ENCODE peak calls at places on chromosomes 6 and 20, in six cellular contexts. B is sigmoid colon, P is stomach, J is suprapubic skin, A is HepG2, L is SK-N-SH. F is an unnamed sample.
A peak's percentile ranks its signal among the peaks of the same experiment; 100 is the strongest.

GRCh38 chr6:5302995-5303622 is 41.8 kb downstream of the FARS2 start:
- DNase-seq in B (no peak), P (peak; percentile 76), J (no peak), A (peak; percentile 73), L (no peak), F (peak; percentile 55)

GRCh38 chr6:76416821-76417605 is 344.6 kb upstream of the IMPG1 start:
- DNase-seq in B (no peak), P (no peak), J (no peak), A (no peak), L (no peak), F (peak; percentile 8)

GRCh38 chr6:15252205-15252604 is 6.3 kb downstream of the JARID2 start:
- DNase-seq in B (no peak), P (no peak), J (no peak), A (no peak), L (no peak), F (no peak)

GRCh38 chr20:44501448-44501847 is 20.4 kb downstream of the SERINC3 start:
- DNase-seq in B (no peak), P (no peak), J (no peak), A (no peak), L (no peak), F (no peak)

GRCh38 chr20:15834857-15835256 is 738.4 kb downstream of the KIF16B start:
- DNase-seq in B (no peak), P (no peak), J (no peak), A (no peak), L (no peak), F (no peak)

GRCh38 chr20:54560357-54560756 is 85.0 kb downstream of the DOK5 start:
- DNase-seq in B (no peak), P (no peak), J (no peak), A (no peak), L (no peak), F (no peak)

GRCh38 chr6:82364087-82365010 is 732 bp downstream of the TPBG start:
- DNase-seq in B (peak; percentile 76), P (peak; percentile 49), J (peak; percentile 83), A (no peak), L (peak; percentile 71), F (peak; percentile 46)

GRCh38 chr6:46291880-46292279 is 121.1 kb upstream of the ENPP5 start:
- DNase-seq in B (no peak), P (no peak), J (no peak), A (no peak), L (no peak), F (no peak)

GRCh38 chr6:47781732-47782131 is at the start of gene OPN5:
- DNase-seq in B (no peak), P (no peak), J (no peak), A (no peak), L (no peak), F (no peak)

GRCh38 chr20:34535301-34535840 is 19.1 kb downstream of the DYNLRB1 start:
- DNase-seq in B (peak; percentile 26), P (no peak), J (no peak), A (no peak), L (no peak), F (no peak)

GRCh38 chr6:106870824-106871300 is 103.7 kb downstream of the CD24 start:
- DNase-seq in B (no peak), P (peak; percentile 32), J (no peak), A (no peak), L (no peak), F (no peak)

GRCh38 chr6:137705166-137706064 is 161.6 kb upstream of the TNFAIP3 start:
- DNase-seq in B (peak; percentile 74), P (peak; percentile 69), J (no peak), A (peak; percentile 71), L (no peak), F (peak; percentile 72)

GRCh38 chr6:137086031-137086430 is 41.3 kb upstream of the IL20RA start:
- DNase-seq in B (no peak), P (no peak), J (no peak), A (no peak), L (no peak), F (no peak)

GRCh38 chr20:58579819-58580492 is 64.8 kb upstream of the APCDD1L start:
- DNase-seq in B (peak; percentile 33), P (no peak), J (no peak), A (no peak), L (no peak), F (no peak)

GRCh38 chr6:113077794-113078193 is 730.7 kb downstream of the RFPL4B start:
- DNase-seq in B (no peak), P (no peak), J (no peak), A (no peak), L (no peak), F (no peak)

GRCh38 chr6:29647927-29648642 is 8.8 kb upstream of the MOG start:
- DNase-seq in B (peak; percentile 48), P (no peak), J (no peak), A (peak; percentile 39), L (peak; percentile 55), F (no peak)

GRCh38 chr20:59835057-59835447 is 98.4 kb downstream of the SYCP2 start:
- DNase-seq in B (peak; percentile 28), P (no peak), J (no peak), A (no peak), L (no peak), F (no peak)

GRCh38 chr6:111487656-111488055 is 4.6 kb upstream of the REV3L start:
- DNase-seq in B (no peak), P (no peak), J (no peak), A (no peak), L (no peak), F (no peak)

GRCh38 chr6:149059557-149059956 is 258.0 kb upstream of the TAB2 start:
- DNase-seq in B (no peak), P (no peak), J (no peak), A (no peak), L (no peak), F (no peak)

GRCh38 chr6:32196682-32197616 is 4.5 kb upstream of the GPSM3 start:
- DNase-seq in B (peak; percentile 80), P (no peak), J (no peak), A (no peak), L (peak; percentile 70), F (peak; percentile 40)
- TF ChIP-seq POLR2AphosphoS5 in B (no peak), P (no peak), J (no peak), A (no peak), L (no peak), F (no peak)

GRCh38 chr6:145669627-145670034 is 65.7 kb downstream of the EPM2A start:
- DNase-seq in B (no peak), P (no peak), J (no peak), A (no peak), L (no peak), F (no peak)
- H3K27ac ChIP-seq in B (peak overlapping the region; percentile 45), P (no peak overlapping the region), J (no peak overlapping the region), A (no peak overlapping the region), L (peak overlapping the region; percentile 94), F (no peak overlapping the region)

GRCh38 chr6:43339168-43339567 is 30.3 kb downstream of the ZNF318 start:
- DNase-seq in B (no peak), P (no peak), J (no peak), A (no peak), L (no peak), F (no peak)
- TF ChIP-seq EP300 in B (no peak), P (no peak), J (no peak), A (no peak), L (no peak), F (no peak)

DNA sequence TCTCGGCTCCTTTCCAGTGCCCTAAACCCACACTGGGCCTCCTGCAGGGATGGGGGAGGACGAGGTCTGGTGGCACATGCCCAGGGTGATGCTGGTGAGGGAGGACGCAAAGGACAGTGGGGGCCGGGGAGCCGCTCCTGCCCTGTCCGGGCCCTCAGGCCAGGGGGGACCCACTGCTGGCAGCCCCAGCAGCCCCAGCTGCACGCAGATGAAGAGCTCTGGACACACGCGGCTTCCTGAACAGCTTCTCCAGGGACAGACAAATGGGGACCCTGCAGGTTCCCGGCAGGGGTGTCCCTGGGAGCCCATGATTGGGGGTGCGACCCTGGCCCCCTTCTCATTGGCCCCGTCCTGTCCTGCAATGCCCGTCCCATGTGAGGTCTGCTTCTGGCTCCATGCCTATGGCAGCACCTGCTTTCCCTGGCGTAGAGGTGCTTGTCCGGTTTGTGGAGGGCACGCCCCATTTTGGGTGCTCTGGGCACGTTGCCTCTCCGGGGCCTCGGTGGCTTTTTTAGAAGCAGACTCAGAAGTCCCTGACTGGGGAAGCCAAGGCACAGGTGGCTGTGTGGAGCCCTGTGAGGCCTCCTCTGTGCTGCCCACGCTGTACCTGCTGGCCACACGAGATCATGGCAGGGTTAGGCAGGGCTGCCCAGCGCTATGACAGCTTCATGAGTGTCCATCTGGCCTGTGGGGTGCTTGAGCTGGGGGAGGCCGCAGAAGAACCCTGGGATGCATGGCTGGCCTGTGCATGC is 15.4 kb upstream of the TNFRSF6B start:
- DNase-seq in B (no peak), P (no peak), J (no peak), A (no peak), L (no peak), F (no peak)
- TF ChIP-seq POLR2AphosphoS5 in B (no peak), P (no peak), J (no peak), A (no peak), L (no peak), F (no peak)

DNA sequence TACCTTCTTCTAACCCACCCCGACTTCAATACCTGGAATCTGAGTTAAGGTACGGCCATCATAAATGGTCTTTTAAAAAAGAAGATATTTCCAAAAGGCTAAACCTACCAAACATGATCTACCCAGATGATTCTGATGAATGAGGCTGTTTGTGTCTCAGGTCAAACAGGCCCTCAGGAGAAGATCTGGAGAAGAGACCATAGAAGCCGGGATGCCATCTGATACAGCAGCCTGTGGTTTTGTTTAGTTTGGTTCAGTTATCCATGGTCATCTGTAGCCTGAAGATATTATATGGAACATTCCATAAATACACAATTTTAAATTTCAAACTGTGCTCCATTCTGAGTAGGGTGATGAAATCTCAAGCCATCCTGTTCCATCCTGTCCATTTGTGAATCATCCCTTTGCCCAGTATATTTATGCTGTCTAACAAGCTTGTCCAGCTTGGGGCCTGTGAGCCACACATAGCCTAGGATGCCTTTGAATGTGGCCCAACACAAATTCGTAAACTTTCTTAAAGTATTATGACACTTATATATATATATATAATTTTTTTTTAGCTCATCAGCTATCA is 4.0 kb upstream of the CAP2 start:
- DNase-seq in B (no peak), P (no peak), J (no peak), A (no peak), L (no peak), F (no peak)
- H3K27ac ChIP-seq in B (no peak overlapping the region), P (no peak overlapping the region), J (no peak overlapping the region), A (no peak overlapping the region), L (no peak overlapping the region), F (no peak overlapping the region)

GRCh38 chr6:130202782-130203181 is 20.0 kb downstream of the SAMD3 start:
- DNase-seq in B (no peak), P (no peak), J (no peak), A (no peak), L (no peak), F (peak; percentile 16)
- TF ChIP-seq EP300 in B (no peak), P (no peak), J (no peak), A (no peak), L (no peak), F (no peak)

GRCh38 chr6:294656-295565 is 2.6 kb downstream of the DUSP22 start:
- DNase-seq in B (no peak), P (no peak), J (no peak), A (no peak), L (no peak), F (no peak)
- TF ChIP-seq POLR2AphosphoS5 in B (no peak), P (no peak), J (no peak), A (no peak), L (no peak), F (no peak)

GRCh38 chr6:163418273-163419029 is 3.9 kb downstream of the QKI start:
- DNase-seq in B (no peak), P (no peak), J (no peak), A (no peak), L (no peak), F (no peak)
- H3K27ac ChIP-seq in B (peak overlapping the region; percentile 92), P (peak overlapping the region; percentile 100), J (peak overlapping the region; percentile 100), A (no peak overlapping the region), L (no peak overlapping the region), F (peak overlapping the region; percentile 95)

GRCh38 chr6:108791700-108792099 is 56.5 kb upstream of the ARMC2 start:
- DNase-seq in B (no peak), P (no peak), J (no peak), A (no peak), L (no peak), F (no peak)
- TF ChIP-seq EP300 in B (no peak), P (no peak), J (no peak), A (no peak), L (no peak), F (no peak)

F was measured in transverse colon.